ENCODE peak calls at places on chromosomes 6 and 20, in ten cellular contexts. K, I, G, D, M, Y, C, T, B and R are unnamed samples.

GRCh38 chr20:17227199-17227535 is 327 bp downstream of the PCSK2 start:
- DNase-seq in G (no peak), T (no peak), I (no peak), B (no peak), D (no peak), Y (no peak), M (peak), K (no peak), C (peak), R (no peak)

GRCh38 chr6:82246802-82247633 is 526 bp downstream of the IBTK start:
- DNase-seq in G (no peak), K (peak), C (peak), D (peak), M (peak), T (peak), I (no peak), B (peak), Y (peak), R (peak)

GRCh38 chr6:151299009-151299408 is 59.2 kb downstream of the AKAP12 start:
- DNase-seq in T (no peak), G (no peak), K (no peak), D (no peak), M (no peak), I (no peak), Y (no peak), B (no peak), C (no peak), R (no peak)

GRCh38 chr20:19661717-19662637 is 96.1 kb upstream of the RIN2 start:
- DNase-seq in M (peak), T (peak), G (peak), B (peak), Y (peak), C (peak), K (peak), D (no peak), I (peak), R (peak)

GRCh38 chr20:37697314-37697713 is 3.5 kb downstream of the CTNNBL1 start:
- DNase-seq in M (no peak), T (no peak), K (no peak), Y (no peak), D (no peak), B (no peak), I (no peak), C (no peak), G (peak), R (no peak)

GRCh38 chr6:161133973-161134372 is 139.9 kb downstream of the AGPAT4 start:
- DNase-seq in Y (no peak), G (no peak), B (no peak), M (no peak), D (no peak), T (no peak), C (no peak), K (peak), I (no peak), R (no peak)

GRCh38 chr6:149228276-149228962 is 89.1 kb upstream of the TAB2 start:
- DNase-seq in T (no peak), Y (no peak), K (no peak), C (no peak), D (no peak), G (no peak), B (no peak), I (no peak), M (no peak), R (no peak)

GRCh38 chr6:52839124-52840055 is 1.2 kb downstream of the GSTA5 start:
- DNase-seq in D (no peak), Y (peak), B (no peak), K (peak), T (peak), C (peak), M (peak), I (no peak), G (no peak), R (peak)

GRCh38 chr20:57415791-57416190 is 24.6 kb downstream of the RBM38 start:
- DNase-seq in D (no peak), M (no peak), Y (no peak), G (no peak), B (no peak), I (peak), K (no peak), C (no peak), T (no peak), R (no peak)

GRCh38 chr20:46260936-46261454 is 47.3 kb downstream of the CDH22 start:
- DNase-seq in I (no peak), B (no peak), K (no peak), C (no peak), T (no peak), M (no peak), Y (no peak), G (no peak), D (no peak), R (no peak)

GRCh38 chr6:166381381-166381732 is 1.4 kb downstream of the MPC1 start:
- DNase-seq in T (no peak), B (no peak), I (no peak), G (no peak), C (no peak), M (no peak), D (no peak), K (no peak), Y (no peak), R (no peak)

GRCh38 chr6:169976301-169977081 is 225.1 kb downstream of the ERMARD start:
- DNase-seq in D (peak), K (no peak), I (peak), B (no peak), T (peak), C (no peak), Y (no peak), G (no peak), M (no peak), R (no peak)

GRCh38 chr6:3628143-3628840 is 123.2 kb downstream of the PXDC1 start:
- DNase-seq in B (no peak), I (no peak), D (no peak), M (no peak), K (no peak), C (no peak), G (no peak), T (no peak), Y (no peak), R (no peak)

GRCh38 chr6:160733045-160733646 is 31.1 kb downstream of the PLG start:
- DNase-seq in T (no peak), M (peak), B (peak), C (peak), D (no peak), I (no peak), Y (peak), G (peak), K (peak), R (peak)

GRCh38 chr6:32194825-32195651 is 2.6 kb upstream of the GPSM3 start:
- DNase-seq in G (no peak), B (peak), T (no peak), K (peak), M (peak), Y (peak), D (no peak), I (no peak), C (peak), R (no peak)

GRCh38 chr6:132411296-132411695 is 10.0 kb upstream of the MOXD1 start:
- DNase-seq in C (no peak), B (no peak), Y (no peak), K (no peak), M (no peak), T (no peak), I (no peak), D (no peak), G (no peak), R (no peak)

GRCh38 chr20:62387993-62388635 is 1.2 kb downstream of the RPS21 start:
- DNase-seq in G (no peak), T (no peak), M (no peak), C (no peak), K (no peak), I (no peak), B (no peak), Y (no peak), D (no peak), R (no peak)

GRCh38 chr20:63330084-63330760 is 30.9 kb downstream of the CHRNA4 start:
- DNase-seq in B (no peak), T (no peak), D (no peak), G (no peak), M (no peak), I (no peak), Y (no peak), C (no peak), K (no peak), R (no peak)

GRCh38 chr6:112979830-112980229 is 632.7 kb downstream of the RFPL4B start:
- DNase-seq in D (no peak), I (no peak), Y (peak), C (no peak), T (no peak), G (no peak), B (peak), K (peak), M (no peak), R (no peak)

GRCh38 chr6:105692630-105693212 is 289.8 kb upstream of the PREP start:
- DNase-seq in K (no peak), C (no peak), M (no peak), G (no peak), I (no peak), B (no peak), D (no peak), T (no peak), Y (no peak), R (no peak)

GRCh38 chr6:1027795-1028569 is 283.9 kb upstream of the FOXQ1 start:
- DNase-seq in T (no peak), C (no peak), K (no peak), D (peak), Y (no peak), B (no peak), I (no peak), M (no peak), G (no peak), R (no peak)

GRCh38 chr6:98634569-98634968 is 199.8 kb upstream of the POU3F2 start:
- DNase-seq in B (no peak), I (no peak), Y (no peak), T (no peak), D (no peak), C (no peak), G (no peak), K (no peak), M (no peak), R (no peak)

GRCh38 chr6:131130546-131130925 is 4.7 kb upstream of the AKAP7 start:
- DNase-seq in I (no peak), G (no peak), C (no peak), M (no peak), D (no peak), K (no peak), T (no peak), Y (no peak), B (no peak), R (no peak)

GRCh38 chr6:30470968-30471367 is 18.3 kb upstream of the HLA-E start:
- DNase-seq in Y (no peak), G (no peak), K (no peak), I (no peak), C (no peak), D (no peak), B (no peak), M (no peak), T (no peak), R (no peak)

GRCh38 chr6:99492137-99492536 is 23.1 kb downstream of the USP45 start:
- DNase-seq in Y (no peak), D (no peak), I (no peak), B (no peak), M (no peak), T (no peak), G (no peak), C (no peak), K (no peak), R (no peak)

GRCh38 chr20:2751868-2752630 is 48.4 kb downstream of the CPXM1 start:
- DNase-seq in Y (no peak), T (no peak), G (no peak), K (peak), C (peak), D (peak), I (peak), B (no peak), M (no peak), R (no peak)

GRCh38 chr6:85079761-85080160 is 315.4 kb upstream of the TBX18 start:
- DNase-seq in K (no peak), B (no peak), M (no peak), C (no peak), Y (no peak), I (no peak), T (no peak), D (no peak), G (no peak), R (no peak)

GRCh38 chr20:52805128-52805527 is 167.0 kb upstream of the TSHZ2 start:
- DNase-seq in K (no peak), T (no peak), Y (no peak), D (no peak), I (no peak), M (no peak), G (no peak), C (no peak), B (no peak), R (no peak)

GRCh38 chr6:52410979-52411378 is 9.2 kb upstream of the EFHC1 start:
- DNase-seq in D (no peak), Y (no peak), K (no peak), C (no peak), M (no peak), T (no peak), G (no peak), B (no peak), I (no peak), R (no peak)

GRCh38 chr6:87518453-87518852 is 45.7 kb downstream of the SLC35A1 start:
- DNase-seq in B (no peak), D (no peak), G (no peak), M (no peak), I (no peak), T (no peak), C (no peak), Y (no peak), K (no peak), R (no peak)

GRCh38 chr20:47058236-47058635 is 163.6 kb downstream of the EYA2 start:
- DNase-seq in M (no peak), I (no peak), D (no peak), Y (no peak), C (no peak), K (no peak), T (no peak), G (no peak), B (no peak), R (no peak)

GRCh38 chr20:44471481-44471882 is 4.2 kb upstream of the TTPAL start:
- DNase-seq in C (peak), D (no peak), B (no peak), M (no peak), K (peak), T (no peak), G (no peak), Y (no peak), I (no peak), R (no peak)
- TF ChIP-seq CTCF in C (peak), D (peak), B (peak), M (no peak), K (peak), T (no peak), G (peak), Y (peak), I (no peak), R (peak)

GRCh38 chr6:35194390-35194789 is 19.4 kb upstream of the SCUBE3 start:
- DNase-seq in I (no peak), T (no peak), B (no peak), G (no peak), M (no peak), Y (no peak), C (no peak), K (no peak), D (no peak), R (no peak)

GRCh38 chr6:35197196-35197595 is 16.6 kb upstream of the SCUBE3 start:
- DNase-seq in C (no peak), B (no peak), K (no peak), G (no peak), Y (no peak), I (no peak), T (no peak), D (no peak), M (no peak), R (no peak)

GRCh38 chr6:35191899-35192298 is 21.9 kb upstream of the SCUBE3 start:
- DNase-seq in B (no peak), C (no peak), I (no peak), T (no peak), Y (no peak), M (no peak), D (no peak), K (no peak), G (no peak), R (no peak)

GRCh38 chr6:35192301-35192860 is 21.4 kb upstream of the SCUBE3 start:
- DNase-seq in B (no peak), G (no peak), Y (no peak), M (no peak), C (no peak), K (no peak), I (no peak), D (no peak), T (no peak), R (no peak)

GRCh38 chr6:35195120-35195780 is 18.5 kb upstream of the SCUBE3 start:
- DNase-seq in K (peak), B (no peak), M (no peak), C (no peak), T (no peak), I (no peak), Y (no peak), D (no peak), G (no peak), R (no peak)
- TF ChIP-seq CTCF in K (no peak), B (no peak), M (no peak), C (no peak), T (no peak), I (no peak), Y (no peak), D (no peak), G (no peak), R (no peak)

DNA sequence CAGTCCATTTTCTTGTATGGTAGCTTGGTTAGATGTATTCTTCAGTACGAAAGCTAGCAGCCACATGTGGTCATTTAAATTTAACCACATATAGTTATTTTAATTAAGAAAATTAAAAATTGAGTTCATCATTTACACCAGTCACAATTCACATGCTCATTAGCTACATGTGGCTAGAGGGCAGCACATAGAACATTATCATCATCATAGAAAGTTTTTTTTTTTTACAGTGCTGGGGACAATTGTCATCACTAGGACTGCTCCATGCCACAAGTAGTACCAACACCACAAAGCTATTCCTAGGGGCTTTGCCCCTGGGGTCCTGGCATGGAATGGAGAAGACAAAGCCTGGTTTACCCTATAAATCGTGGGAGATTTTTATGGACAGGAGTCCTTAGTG is 30.5 kb downstream of the PLCB4 start:
- DNase-seq in G (no peak), B (no peak), Y (no peak), M (no peak), C (no peak), I (no peak), D (no peak), T (no peak), K (no peak), R (no peak)
- TF ChIP-seq CTCF in G (no peak), B (no peak), Y (no peak), M (no peak), C (no peak), I (no peak), D (no peak), T (no peak), K (no peak), R (no peak)

DNA sequence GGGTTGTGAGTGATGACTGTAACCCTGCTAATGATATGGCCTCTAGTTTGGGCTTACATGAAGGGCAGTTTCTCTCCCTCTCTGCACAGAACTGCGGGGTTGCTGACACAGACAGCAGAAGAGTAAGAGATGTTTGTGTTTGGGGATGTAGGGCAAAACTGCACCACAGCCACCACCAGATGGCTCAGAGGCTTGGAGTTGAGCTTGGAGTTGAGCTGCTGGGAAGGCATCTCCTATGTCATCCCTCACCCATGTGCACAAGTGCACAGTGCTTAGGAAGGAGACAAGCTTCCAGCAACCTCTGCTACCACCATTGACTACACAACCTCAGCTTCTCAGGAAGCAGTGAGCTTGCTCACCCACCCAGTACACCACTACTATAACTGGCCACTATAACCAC is 303.9 kb upstream of the DEFB112 start:
- DNase-seq in M (no peak), T (no peak), Y (no peak), D (no peak), B (no peak), G (no peak), K (no peak), I (no peak), C (no peak), R (no peak)
- TF ChIP-seq CTCF in M (no peak), T (no peak), Y (no peak), D (no peak), B (no peak), G (no peak), K (no peak), I (no peak), C (no peak), R (peak)

DNA sequence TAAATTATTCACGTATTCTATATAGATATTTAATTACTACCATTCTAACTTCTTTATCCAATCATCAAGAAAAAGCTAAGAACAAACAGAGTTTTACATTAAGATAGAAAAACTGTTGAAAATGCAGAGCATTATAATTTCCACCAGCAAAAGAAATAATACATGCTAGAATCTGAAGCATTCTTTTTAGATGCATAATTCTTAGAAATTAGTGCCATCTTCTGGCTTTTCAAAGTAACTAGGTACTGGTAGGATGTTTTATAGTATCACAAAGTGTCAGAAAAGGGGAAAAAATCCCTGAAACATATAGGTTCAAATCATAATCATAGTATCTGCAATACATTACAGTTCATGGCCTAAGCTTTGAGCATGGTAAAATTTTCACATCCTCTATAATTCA is 178.9 kb downstream of the PHF3 start:
- DNase-seq in C (no peak), T (no peak), B (no peak), K (peak), Y (no peak), I (no peak), M (no peak), G (no peak), D (no peak), R (no peak)
- TF ChIP-seq CTCF in C (no peak), T (no peak), B (no peak), K (no peak), Y (no peak), I (no peak), M (no peak), G (no peak), D (no peak), R (no peak)

GRCh38 chr6:129432738-129433137 is 277.2 kb downstream of the ARHGAP18 start:
- DNase-seq in C (no peak), D (no peak), T (no peak), B (no peak), K (no peak), G (no peak), M (no peak), Y (no peak), I (no peak), R (no peak)
- TF ChIP-seq CTCF in C (no peak), D (no peak), T (no peak), B (no peak), K (peak), G (peak), M (no peak), Y (peak), I (no peak), R (peak)

GRCh38 chr20:50645253-50646068 is 45.9 kb downstream of the RIPOR3 start:
- DNase-seq in C (peak), T (peak), I (no peak), D (no peak), B (peak), M (peak), Y (no peak), K (peak), G (no peak), R (peak)

GRCh38 chr20:50642288-50642803 is 49.0 kb downstream of the RIPOR3 start:
- DNase-seq in C (no peak), I (no peak), G (no peak), M (no peak), T (no peak), Y (no peak), K (no peak), D (no peak), B (peak), R (no peak)

GRCh38 chr20:50648651-50649050 is 42.7 kb downstream of the RIPOR3 start:
- DNase-seq in M (no peak), B (no peak), D (no peak), T (no peak), Y (no peak), I (no peak), G (no peak), C (no peak), K (no peak), R (no peak)

GRCh38 chr20:50649587-50649986 is 41.8 kb downstream of the RIPOR3 start:
- DNase-seq in B (no peak), D (no peak), T (no peak), C (no peak), Y (no peak), M (no peak), K (no peak), G (no peak), I (no peak), R (no peak)

DNA sequence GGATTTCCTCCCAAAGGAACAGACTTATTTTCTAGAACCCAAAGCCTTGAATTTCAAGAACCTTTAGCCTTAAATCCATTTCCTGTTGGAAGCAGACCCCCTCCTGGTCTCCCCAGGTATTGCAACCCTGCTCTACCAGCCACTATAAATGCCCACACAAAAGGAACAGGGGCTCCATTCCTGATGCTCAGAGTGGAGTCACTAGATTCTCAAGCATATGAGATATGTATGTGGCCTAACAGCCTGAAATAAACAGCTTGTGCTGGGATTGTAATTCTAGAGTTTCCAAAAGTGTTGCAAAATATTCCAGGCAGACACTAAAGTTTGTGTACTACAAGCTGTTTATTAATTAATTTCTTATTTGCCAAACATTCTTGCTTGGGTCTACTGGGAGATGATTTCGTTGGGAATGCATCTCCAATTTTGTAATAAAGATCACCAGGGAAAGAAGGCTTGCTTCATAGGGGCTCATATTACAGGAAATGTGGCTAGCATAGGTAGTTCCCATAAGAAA is 44.8 kb downstream of the RIPOR3 start:
- DNase-seq in C (no peak), I (no peak), D (no peak), B (no peak), K (peak), Y (no peak), T (no peak), M (no peak), G (no peak), R (no peak)
- TF ChIP-seq CTCF in C (peak), I (no peak), D (peak), B (no peak), K (peak), Y (peak), T (no peak), M (peak), G (no peak), R (peak)